ENCODE peak calls at places on chromosomes 5 and 9, in six cellular contexts. A is heart right ventricle, H is pancreas, L is adrenal gland, T is IMR-90, P is AG04450. Z is an unnamed sample.

GRCh38 chr9:4939118-4939561 is 45.9 kb upstream of the JAK2 start:
- DNase-seq in A (no peak), H (no peak), L (no peak), T (no peak), P (no peak), Z (no peak)

GRCh38 chr5:179780343-179780742 is 13.4 kb upstream of the LTC4S start:
- DNase-seq in A (no peak), H (no peak), L (no peak), T (no peak), P (no peak), Z (no peak)

GRCh38 chr5:176394881-176395675 is 6.5 kb downstream of the HIGD2A start:
- DNase-seq in A (peak; percentile 60), H (no peak), L (no peak), T (peak; percentile 51), P (no peak), Z (peak; percentile 39)

GRCh38 chr9:108316633-108317032 is 539.2 kb downstream of the ACTL7B start:
- DNase-seq in A (no peak), H (no peak), L (no peak), T (no peak), P (no peak), Z (no peak)

GRCh38 chr5:29780401-29780800 is 1413.1 kb upstream of the CDH6 start:
- DNase-seq in A (no peak), H (no peak), L (no peak), T (no peak), P (no peak), Z (no peak)

GRCh38 chr9:96567203-96567700 is 52.4 kb downstream of the CDC14B start:
- DNase-seq in A (no peak), H (no peak), L (no peak), T (no peak), P (no peak), Z (peak; percentile 34)

GRCh38 chr9:96478829-96479371 is 28.9 kb downstream of the HABP4 start:
- DNase-seq in A (no peak), H (no peak), L (no peak), T (peak; percentile 49), P (no peak), Z (no peak)

GRCh38 chr5:136432705-136433104 is 67.4 kb upstream of the TRPC7 start:
- DNase-seq in A (no peak), H (no peak), L (no peak), T (no peak), P (no peak), Z (no peak)

GRCh38 chr9:127634698-127635097 is 22.6 kb downstream of the STXBP1 start:
- DNase-seq in A (no peak), H (no peak), L (no peak), T (no peak), P (no peak), Z (peak; percentile 39)

GRCh38 chr5:180208435-180209081 is 453 bp downstream of the RASGEF1C start:
- DNase-seq in A (no peak), H (peak; percentile 65), L (no peak), T (no peak), P (no peak), Z (peak; percentile 55)

GRCh38 chr5:98489021-98489420 is 284.4 kb upstream of the RGMB start:
- DNase-seq in A (no peak), H (no peak), L (no peak), T (no peak), P (no peak), Z (no peak)

GRCh38 chr9:76599970-76600369 is 141.0 kb downstream of the GCNT1 start:
- DNase-seq in A (no peak), H (no peak), L (no peak), T (no peak), P (no peak), Z (no peak)

GRCh38 chr9:133468777-133469455 is 9.1 kb downstream of the CACFD1 start:
- DNase-seq in A (no peak), H (no peak), L (no peak), T (no peak), P (no peak), Z (no peak)

DNA sequence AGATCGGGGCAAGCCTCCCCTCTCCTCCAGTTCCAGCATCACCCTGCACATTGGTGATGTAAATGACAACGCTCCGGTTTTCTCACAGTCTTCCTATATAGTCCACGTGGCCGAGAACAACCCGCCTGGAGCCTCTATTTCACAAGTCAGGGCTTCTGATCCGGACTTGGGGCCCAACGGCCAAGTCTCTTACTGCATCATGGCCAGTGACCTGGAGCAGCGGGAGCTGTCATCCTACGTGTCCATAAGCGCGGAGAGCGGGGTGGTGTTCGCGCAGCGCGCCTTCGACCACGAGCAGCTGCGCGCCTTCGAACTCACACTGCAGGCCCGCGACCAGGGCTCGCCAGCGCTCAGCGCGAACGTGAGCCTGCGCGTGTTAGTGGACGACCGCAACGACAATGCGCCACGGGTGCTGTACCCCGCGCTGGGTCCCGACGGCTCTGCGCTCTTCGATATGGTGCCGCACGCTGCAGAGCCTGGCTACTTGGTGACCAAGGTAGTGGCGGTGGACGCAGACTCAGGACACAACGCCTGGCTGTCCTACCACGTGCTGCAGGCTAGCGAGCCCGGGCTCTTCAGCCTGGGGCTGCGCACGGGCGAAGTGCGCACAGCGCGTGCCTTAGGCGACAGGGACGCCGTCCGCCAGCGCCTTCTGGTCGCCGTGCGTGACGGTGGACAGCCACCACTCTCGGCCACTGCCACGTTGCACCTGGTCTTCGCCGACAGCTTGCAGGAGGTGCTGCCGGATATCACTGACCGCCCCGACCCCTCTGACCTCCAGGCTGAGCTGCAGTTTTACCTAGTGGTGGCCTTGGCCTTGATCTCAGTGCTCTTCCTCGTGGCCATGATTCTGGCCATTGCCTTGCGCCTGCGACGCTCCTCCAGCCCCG is 1.9 kb downstream of the PCDHGB4 start:
- DNase-seq in A (no peak), H (peak; percentile 26), L (no peak), T (no peak), P (no peak), Z (no peak)
- H3K9me3 ChIP-seq in A (peaks cover 96% of the 10 kb centered on the region), H (peaks cover 40% of the 10 kb centered on the region), L (no peaks in the 10 kb centered on the region), T (peaks cover 53% of the 10 kb centered on the region), P (peaks cover 55% of the 10 kb centered on the region), Z (no peaks in the 10 kb centered on the region)

DNA sequence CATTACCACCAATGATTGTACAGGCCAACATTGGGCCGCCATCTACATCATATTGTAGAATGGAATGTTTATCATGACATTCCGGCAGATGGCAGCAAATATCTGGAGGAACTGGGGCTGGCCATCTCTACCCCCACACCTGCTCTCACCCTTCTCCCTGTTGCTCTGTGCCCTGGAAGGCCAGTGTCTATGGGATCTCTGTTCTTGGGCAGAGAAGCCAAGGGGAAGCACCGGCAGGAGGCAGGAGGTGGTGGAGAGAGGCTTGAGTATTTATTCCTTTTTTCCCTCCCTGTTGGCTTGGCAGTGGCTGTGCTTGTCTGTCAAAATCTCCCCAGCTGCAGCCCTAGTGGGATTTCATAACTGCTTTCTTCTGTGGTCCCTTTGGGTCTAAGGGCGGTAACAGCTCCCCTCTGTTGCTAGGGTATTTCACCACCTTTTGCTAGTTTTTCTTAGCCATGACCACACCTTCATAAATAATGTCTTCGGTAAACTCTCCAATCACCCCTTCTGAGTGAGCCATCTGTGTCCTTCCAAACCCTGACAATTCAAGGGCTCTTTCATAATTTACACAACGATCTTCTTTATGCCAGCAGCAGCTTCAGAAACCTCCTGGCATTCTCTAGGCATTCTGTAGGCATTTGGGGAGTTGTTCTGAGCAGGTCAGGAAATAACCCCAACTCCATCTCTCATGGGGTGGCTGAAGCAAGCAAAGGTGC is 225.8 kb downstream of the MELK start:
- DNase-seq in A (no peak), H (no peak), L (no peak), T (no peak), P (no peak), Z (peak; percentile 73)
- TF ChIP-seq CTCF in A (no peak), H (no peak), L (no peak), T (no peak), P (no peak), Z (peak; percentile 74)

GRCh38 chr9:114317665-114318357 is 5.1 kb upstream of the ORM1 start:
- DNase-seq in A (no peak), H (no peak), L (peak; percentile 4), T (peak; percentile 85), P (peak; percentile 70), Z (no peak)

GRCh38 chr9:114316605-114317230 is 6.2 kb upstream of the ORM1 start:
- DNase-seq in A (no peak), H (no peak), L (peak; percentile 3), T (no peak), P (no peak), Z (no peak)

GRCh38 chr9:114315723-114316363 is 7.1 kb upstream of the ORM1 start:
- DNase-seq in A (no peak), H (no peak), L (no peak), T (no peak), P (no peak), Z (no peak)

GRCh38 chr9:114319147-114319546 is 3.8 kb upstream of the ORM1 start:
- DNase-seq in A (no peak), H (peak; percentile 2), L (no peak), T (no peak), P (no peak), Z (no peak)

DNA sequence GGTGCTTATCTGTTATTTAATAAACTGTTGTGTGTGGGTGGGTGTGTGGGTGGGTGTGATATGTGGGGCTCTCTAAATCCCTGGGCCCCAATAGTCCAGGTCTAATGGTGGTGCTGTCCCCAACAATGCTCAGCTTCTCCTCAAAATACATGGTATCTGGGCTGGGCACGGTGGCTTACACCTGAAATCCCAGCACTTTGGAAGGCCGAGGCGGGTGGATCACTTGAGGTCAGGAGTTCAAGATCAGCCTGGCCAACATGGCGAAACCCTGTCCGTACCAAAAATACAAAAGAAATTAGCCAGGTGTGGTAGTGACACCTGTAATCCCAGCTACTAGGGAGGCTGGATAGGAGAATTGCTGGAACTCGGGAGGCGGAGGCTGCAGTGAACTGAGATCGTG is 4.5 kb upstream of the ORM1 start:
- DNase-seq in A (no peak), H (peak; percentile 5), L (peak; percentile 0), T (no peak), P (no peak), Z (no peak)
- H3K9me3 ChIP-seq in A (peaks cover 4% of the 10 kb centered on the region), H (no peaks in the 10 kb centered on the region), L (no peaks in the 10 kb centered on the region), T (no peaks in the 10 kb centered on the region), P (peaks cover 7% of the 10 kb centered on the region), Z (no peaks in the 10 kb centered on the region)

DNA sequence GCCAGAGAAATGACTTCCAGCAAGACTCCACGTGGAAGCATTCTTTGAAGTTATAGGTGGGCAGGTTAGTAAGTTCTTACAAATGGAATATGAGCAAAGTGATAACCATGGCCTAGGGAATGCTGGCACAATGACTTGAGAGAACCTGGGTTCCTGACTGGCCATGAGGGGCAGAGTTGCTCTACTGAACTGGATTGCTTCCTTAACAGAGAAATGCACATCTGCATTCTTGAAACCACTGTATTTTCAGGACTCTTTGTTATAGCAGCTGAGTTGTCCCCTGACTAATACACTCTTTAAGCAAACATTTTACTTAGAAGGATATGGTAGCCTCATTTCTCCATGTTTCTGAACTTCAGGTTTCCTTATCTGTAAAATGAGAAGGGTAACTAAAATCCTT is 108.3 kb upstream of the GNA14 start:
- DNase-seq in A (no peak), H (no peak), L (no peak), T (peak; percentile 17), P (no peak), Z (no peak)
- TF ChIP-seq CTCF in A (no peak), H (no peak), L (no peak), T (no peak), P (no peak), Z (peak; percentile 10)

GRCh38 chr5:141351591-141351990 is 1.7 kb downstream of the PCDHGB1 start:
- DNase-seq in A (no peak), H (no peak), L (no peak), T (no peak), P (no peak), Z (no peak)
- H3K9me3 ChIP-seq in A (peaks cover 92% of the 10 kb centered on the region), H (peaks cover 10% of the 10 kb centered on the region), L (no peaks in the 10 kb centered on the region), T (peaks cover 41% of the 10 kb centered on the region), P (peaks cover 44% of the 10 kb centered on the region), Z (peaks cover 9% of the 10 kb centered on the region)

DNA sequence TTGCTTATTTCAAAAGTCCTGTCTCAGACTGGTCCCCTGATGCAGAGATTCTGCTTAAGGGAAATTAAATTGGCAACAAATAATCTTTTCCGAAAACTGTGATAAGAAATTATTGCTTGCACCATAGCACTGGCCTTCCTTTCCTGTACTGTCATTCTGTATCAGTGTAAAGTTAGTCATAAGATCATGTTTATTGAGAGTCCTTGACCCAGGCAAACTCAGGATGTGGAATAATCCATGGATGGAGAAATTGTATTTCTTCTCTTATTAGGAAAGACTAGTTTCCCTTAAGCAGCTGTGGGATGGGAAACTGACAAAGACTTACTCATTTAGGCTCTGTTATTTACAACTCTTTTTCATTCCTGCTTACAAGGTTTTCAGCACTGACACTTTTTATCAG is 83.0 kb upstream of the RANBP6 start:
- DNase-seq in A (no peak), H (no peak), L (no peak), T (peak; percentile 56), P (no peak), Z (no peak)
- TF ChIP-seq CTCF in A (no peak), H (no peak), L (no peak), T (no peak), P (no peak), Z (no peak)

Z was measured in BE2C.